ENCODE peak calls at places on chromosomes 11 and 22, in six cellular contexts. One of them, this sample, is unnamed.

GRCh38 chr11:66866420-66867010 is 9.7 kb downstream of the LRFN4 start:
- DNase-seq in anterior cingulate cortex: no peak
- DNase-seq in NCI-H1694: peak; percentile 38
- DNase-seq in fibroblast of lung: no peak
- DNase-seq in mucosa of descending colon: no peak
- DNase-seq in left kidney: peak; percentile 58
- DNase-seq in this sample: no peak

GRCh38 chr22:47465809-47466208 is 703.4 kb downstream of the TBC1D22A start:
- DNase-seq in anterior cingulate cortex: no peak
- DNase-seq in NCI-H1694: no peak
- DNase-seq in fibroblast of lung: no peak
- DNase-seq in mucosa of descending colon: no peak
- DNase-seq in left kidney: no peak
- DNase-seq in this sample: no peak

GRCh38 chr11:14672635-14673034 is 29.0 kb downstream of the PDE3B start:
- DNase-seq in anterior cingulate cortex: no peak
- DNase-seq in NCI-H1694: no peak
- DNase-seq in fibroblast of lung: peak; percentile 48
- DNase-seq in mucosa of descending colon: no peak
- DNase-seq in left kidney: no peak
- DNase-seq in this sample: no peak

GRCh38 chr11:94876645-94877445 is 96.5 kb downstream of the CWC15 start:
- DNase-seq in anterior cingulate cortex: no peak
- DNase-seq in NCI-H1694: no peak
- DNase-seq in fibroblast of lung: peak; percentile 97
- DNase-seq in mucosa of descending colon: peak; percentile 46
- DNase-seq in left kidney: peak; percentile 88
- DNase-seq in this sample: no peak

GRCh38 chr11:45332486-45332934 is 46.4 kb upstream of the SYT13 start:
- DNase-seq in anterior cingulate cortex: no peak
- DNase-seq in NCI-H1694: peak; percentile 38
- DNase-seq in fibroblast of lung: no peak
- DNase-seq in mucosa of descending colon: no peak
- DNase-seq in left kidney: peak; percentile 69
- DNase-seq in this sample: peak; percentile 68

GRCh38 chr11:11073996-11074395 is 216.1 kb upstream of the ZBED5 start:
- DNase-seq in anterior cingulate cortex: no peak
- DNase-seq in NCI-H1694: no peak
- DNase-seq in fibroblast of lung: no peak
- DNase-seq in mucosa of descending colon: no peak
- DNase-seq in left kidney: no peak
- DNase-seq in this sample: no peak

GRCh38 chr22:39147335-39148023 is 5.0 kb downstream of the CBX7 start:
- DNase-seq in anterior cingulate cortex: no peak
- DNase-seq in NCI-H1694: no peak
- DNase-seq in fibroblast of lung: no peak
- DNase-seq in mucosa of descending colon: peak; percentile 26
- DNase-seq in left kidney: no peak
- DNase-seq in this sample: no peak

GRCh38 chr11:84260862-84261261 is 974.7 kb upstream of the CCDC90B start:
- DNase-seq in anterior cingulate cortex: no peak
- DNase-seq in NCI-H1694: no peak
- DNase-seq in fibroblast of lung: peak; percentile 41
- DNase-seq in mucosa of descending colon: no peak
- DNase-seq in left kidney: no peak
- DNase-seq in this sample: no peak

GRCh38 chr11:102572537-102573220 is 42.1 kb upstream of the MMP7 start:
- DNase-seq in anterior cingulate cortex: no peak
- DNase-seq in NCI-H1694: no peak
- DNase-seq in fibroblast of lung: no peak
- DNase-seq in mucosa of descending colon: no peak
- DNase-seq in left kidney: no peak
- DNase-seq in this sample: no peak

GRCh38 chr22:26364066-26365015 is 64.7 kb upstream of the ASPHD2 start:
- DNase-seq in anterior cingulate cortex: peak; percentile 8
- DNase-seq in NCI-H1694: peak; percentile 63
- DNase-seq in fibroblast of lung: peak; percentile 77
- DNase-seq in mucosa of descending colon: peak; percentile 34
- DNase-seq in left kidney: peak; percentile 96
- DNase-seq in this sample: peak; percentile 85

GRCh38 chr22:43174941-43175531 is 11.9 kb downstream of the TTLL12 start:
- DNase-seq in anterior cingulate cortex: no peak
- DNase-seq in NCI-H1694: no peak
- DNase-seq in fibroblast of lung: no peak
- DNase-seq in mucosa of descending colon: peak; percentile 36
- DNase-seq in left kidney: no peak
- DNase-seq in this sample: no peak

GRCh38 chr11:25924586-25924985 is 407.3 kb upstream of the ANO3 start:
- DNase-seq in anterior cingulate cortex: no peak
- DNase-seq in NCI-H1694: no peak
- DNase-seq in fibroblast of lung: no peak
- DNase-seq in mucosa of descending colon: peak; percentile 18
- DNase-seq in left kidney: no peak
- DNase-seq in this sample: no peak

GRCh38 chr11:1460396-1460795 is 26.2 kb downstream of the MOB2 start:
- DNase-seq in anterior cingulate cortex: no peak
- DNase-seq in NCI-H1694: no peak
- DNase-seq in fibroblast of lung: no peak
- DNase-seq in mucosa of descending colon: peak; percentile 52
- DNase-seq in left kidney: peak; percentile 38
- DNase-seq in this sample: no peak

GRCh38 chr22:45450931-45451651 is 37.6 kb downstream of the RIBC2 start:
- DNase-seq in anterior cingulate cortex: no peak
- DNase-seq in NCI-H1694: no peak
- DNase-seq in fibroblast of lung: peak; percentile 88
- DNase-seq in mucosa of descending colon: no peak
- DNase-seq in left kidney: peak; percentile 53
- DNase-seq in this sample: no peak

GRCh38 chr11:118001494-118001971 is 15.3 kb downstream of the IL10RA start:
- DNase-seq in anterior cingulate cortex: no peak
- DNase-seq in NCI-H1694: no peak
- DNase-seq in fibroblast of lung: no peak
- DNase-seq in mucosa of descending colon: no peak
- DNase-seq in left kidney: no peak
- DNase-seq in this sample: no peak

GRCh38 chr11:112756166-112756565 is 205.1 kb upstream of the NCAM1 start:
- DNase-seq in anterior cingulate cortex: no peak
- DNase-seq in NCI-H1694: no peak
- DNase-seq in fibroblast of lung: no peak
- DNase-seq in mucosa of descending colon: no peak
- DNase-seq in left kidney: peak; percentile 46
- DNase-seq in this sample: no peak

GRCh38 chr11:37449146-37449545 is 851.1 kb upstream of the RAG2 start:
- DNase-seq in anterior cingulate cortex: no peak
- DNase-seq in NCI-H1694: peak; percentile 6
- DNase-seq in fibroblast of lung: peak; percentile 49
- DNase-seq in mucosa of descending colon: no peak
- DNase-seq in left kidney: peak; percentile 75
- DNase-seq in this sample: peak; percentile 36

GRCh38 chr11:120129570-120129969 is 8.3 kb downstream of the TRIM29 start:
- DNase-seq in anterior cingulate cortex: no peak
- DNase-seq in NCI-H1694: no peak
- DNase-seq in fibroblast of lung: no peak
- DNase-seq in mucosa of descending colon: peak; percentile 33
- DNase-seq in left kidney: no peak
- DNase-seq in this sample: no peak

GRCh38 chr11:8792636-8793035 is 110.0 kb downstream of the RPL27A start:
- DNase-seq in anterior cingulate cortex: no peak
- DNase-seq in NCI-H1694: no peak
- DNase-seq in fibroblast of lung: no peak
- DNase-seq in mucosa of descending colon: no peak
- DNase-seq in left kidney: no peak
- DNase-seq in this sample: no peak

GRCh38 chr11:1023811-1024596 is 12.5 kb downstream of the MUC6 start:
- DNase-seq in anterior cingulate cortex: no peak
- DNase-seq in NCI-H1694: no peak
- DNase-seq in fibroblast of lung: no peak
- DNase-seq in mucosa of descending colon: no peak
- DNase-seq in left kidney: no peak
- DNase-seq in this sample: no peak

GRCh38 chr11:102292951-102293350 is 24.3 kb upstream of the BIRC3 start:
- DNase-seq in anterior cingulate cortex: no peak
- DNase-seq in NCI-H1694: no peak
- DNase-seq in fibroblast of lung: no peak
- DNase-seq in mucosa of descending colon: no peak
- DNase-seq in left kidney: no peak
- DNase-seq in this sample: no peak

GRCh38 chr11:92253945-92254344 is 29.3 kb downstream of the FAT3 start:
- DNase-seq in anterior cingulate cortex: no peak
- DNase-seq in NCI-H1694: no peak
- DNase-seq in fibroblast of lung: peak; percentile 28
- DNase-seq in mucosa of descending colon: no peak
- DNase-seq in left kidney: no peak
- DNase-seq in this sample: no peak

GRCh38 chr22:45562537-45563361 is 60.1 kb downstream of the FBLN1 start:
- DNase-seq in anterior cingulate cortex: no peak
- DNase-seq in NCI-H1694: no peak
- DNase-seq in fibroblast of lung: no peak
- DNase-seq in mucosa of descending colon: peak; percentile 12
- DNase-seq in left kidney: no peak
- DNase-seq in this sample: no peak